ENCODE peak calls at places on chromosomes 6 and 20, in eight cellular contexts. One of them, this sample, is unnamed.

GRCh38 chr20:10469599-10469998 is 34.5 kb downstream of the SLX4IP start:
- DNase-seq in CD8-positive, alpha-beta T cell: peak; percentile 13
- DNase-seq in astrocyte of the spinal cord: peak; percentile 93
- DNase-seq in fibroblast of lung: peak; percentile 77
- DNase-seq in psoas muscle: no peak
- DNase-seq in ovary: no peak
- DNase-seq in cardiac fibroblast: peak; percentile 94
- DNase-seq in HFF-Myc: peak; percentile 67
- DNase-seq in this sample: peak; percentile 93

GRCh38 chr20:8545212-8545611 is 413.1 kb downstream of the PLCB1 start:
- DNase-seq in CD8-positive, alpha-beta T cell: no peak
- DNase-seq in astrocyte of the spinal cord: no peak
- DNase-seq in fibroblast of lung: peak; percentile 73
- DNase-seq in psoas muscle: no peak
- DNase-seq in ovary: no peak
- DNase-seq in cardiac fibroblast: peak; percentile 18
- DNase-seq in HFF-Myc: peak; percentile 72
- DNase-seq in this sample: peak; percentile 49

GRCh38 chr6:149636116-149636515 is 12.4 kb downstream of the KATNA1 start:
- DNase-seq in CD8-positive, alpha-beta T cell: no peak
- DNase-seq in astrocyte of the spinal cord: peak; percentile 28
- DNase-seq in fibroblast of lung: peak; percentile 23
- DNase-seq in psoas muscle: no peak
- DNase-seq in ovary: no peak
- DNase-seq in cardiac fibroblast: peak; percentile 31
- DNase-seq in HFF-Myc: peak; percentile 30
- DNase-seq in this sample: peak; percentile 49

GRCh38 chr6:7819641-7820040 is 90.9 kb downstream of the TXNDC5 start:
- DNase-seq in CD8-positive, alpha-beta T cell: no peak
- DNase-seq in astrocyte of the spinal cord: peak; percentile 16
- DNase-seq in fibroblast of lung: peak; percentile 59
- DNase-seq in psoas muscle: no peak
- DNase-seq in ovary: no peak
- DNase-seq in cardiac fibroblast: peak; percentile 38
- DNase-seq in HFF-Myc: no peak
- DNase-seq in this sample: peak; percentile 59

GRCh38 chr6:38241200-38241599 is 398.5 kb downstream of the BTBD9 start:
- DNase-seq in CD8-positive, alpha-beta T cell: no peak
- DNase-seq in astrocyte of the spinal cord: no peak
- DNase-seq in fibroblast of lung: no peak
- DNase-seq in psoas muscle: no peak
- DNase-seq in ovary: no peak
- DNase-seq in cardiac fibroblast: no peak
- DNase-seq in HFF-Myc: no peak
- DNase-seq in this sample: no peak

GRCh38 chr20:50029697-50030428 is 47.1 kb downstream of the SNAI1 start:
- DNase-seq in CD8-positive, alpha-beta T cell: no peak
- DNase-seq in astrocyte of the spinal cord: peak; percentile 97
- DNase-seq in fibroblast of lung: peak; percentile 97
- DNase-seq in psoas muscle: peak; percentile 77
- DNase-seq in ovary: peak; percentile 46
- DNase-seq in cardiac fibroblast: peak; percentile 97
- DNase-seq in HFF-Myc: no peak
- DNase-seq in this sample: peak; percentile 96

GRCh38 chr6:145214570-145214969 is 520.8 kb downstream of the EPM2A start:
- DNase-seq in CD8-positive, alpha-beta T cell: no peak
- DNase-seq in astrocyte of the spinal cord: peak; percentile 53
- DNase-seq in fibroblast of lung: peak; percentile 17
- DNase-seq in psoas muscle: no peak
- DNase-seq in ovary: no peak
- DNase-seq in cardiac fibroblast: peak; percentile 41
- DNase-seq in HFF-Myc: no peak
- DNase-seq in this sample: peak; percentile 63

GRCh38 chr20:64032706-64033624 is 3.0 kb upstream of the C20orf204 start:
- DNase-seq in CD8-positive, alpha-beta T cell: no peak
- DNase-seq in astrocyte of the spinal cord: no peak
- DNase-seq in fibroblast of lung: no peak
- DNase-seq in psoas muscle: no peak
- DNase-seq in ovary: no peak
- DNase-seq in cardiac fibroblast: no peak
- DNase-seq in HFF-Myc: no peak
- DNase-seq in this sample: no peak

GRCh38 chr20:50288128-50288623 is 97.5 kb downstream of the CEBPB start:
- DNase-seq in CD8-positive, alpha-beta T cell: no peak
- DNase-seq in astrocyte of the spinal cord: no peak
- DNase-seq in fibroblast of lung: no peak
- DNase-seq in psoas muscle: no peak
- DNase-seq in ovary: no peak
- DNase-seq in cardiac fibroblast: no peak
- DNase-seq in HFF-Myc: no peak
- DNase-seq in this sample: no peak

GRCh38 chr6:3786131-3786530 is 34.6 kb upstream of the PXDC1 start:
- DNase-seq in CD8-positive, alpha-beta T cell: no peak
- DNase-seq in astrocyte of the spinal cord: no peak
- DNase-seq in fibroblast of lung: no peak
- DNase-seq in psoas muscle: no peak
- DNase-seq in ovary: no peak
- DNase-seq in cardiac fibroblast: no peak
- DNase-seq in HFF-Myc: no peak
- DNase-seq in this sample: no peak

GRCh38 chr6:150899231-150899630 is 33.7 kb downstream of the MTHFD1L start:
- DNase-seq in CD8-positive, alpha-beta T cell: no peak
- DNase-seq in astrocyte of the spinal cord: no peak
- DNase-seq in fibroblast of lung: peak; percentile 65
- DNase-seq in psoas muscle: no peak
- DNase-seq in ovary: no peak
- DNase-seq in cardiac fibroblast: no peak
- DNase-seq in HFF-Myc: no peak
- DNase-seq in this sample: peak; percentile 60

DNA sequence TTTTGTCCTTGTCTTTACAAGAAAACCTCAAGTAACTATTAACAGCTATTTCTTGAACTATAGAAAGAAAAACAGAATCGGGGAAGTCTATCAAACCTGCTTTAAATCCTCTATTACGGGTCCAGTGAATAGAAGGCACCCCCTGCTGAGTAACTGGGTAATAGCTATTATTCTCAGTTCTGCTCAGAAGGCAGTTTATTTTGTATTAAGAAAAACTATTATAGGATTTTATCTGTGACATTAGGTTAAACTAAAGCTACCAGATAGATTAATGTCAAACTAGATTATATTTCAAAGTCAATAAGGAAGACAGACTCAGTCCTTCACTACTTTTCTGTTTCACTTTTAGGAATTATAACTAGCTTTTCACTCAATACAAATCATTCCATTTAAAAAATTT is 93.7 kb downstream of the DST start:
- DNase-seq in CD8-positive, alpha-beta T cell: no peak
- DNase-seq in astrocyte of the spinal cord: no peak
- DNase-seq in fibroblast of lung: no peak
- DNase-seq in psoas muscle: no peak
- DNase-seq in ovary: no peak
- DNase-seq in cardiac fibroblast: peak; percentile 36
- DNase-seq in HFF-Myc: no peak
- DNase-seq in this sample: peak; percentile 57
- TF ChIP-seq CTCF in CD8-positive, alpha-beta T cell: no peak
- TF ChIP-seq CTCF in astrocyte of the spinal cord: peak; percentile 3
- TF ChIP-seq CTCF in fibroblast of lung: peak; percentile 31
- TF ChIP-seq CTCF in psoas muscle: no peak
- TF ChIP-seq CTCF in ovary: peak; percentile 74
- TF ChIP-seq CTCF in cardiac fibroblast: peak; percentile 23
- TF ChIP-seq CTCF in HFF-Myc: peak; percentile 27
- TF ChIP-seq CTCF in this sample: peak; percentile 51

DNA sequence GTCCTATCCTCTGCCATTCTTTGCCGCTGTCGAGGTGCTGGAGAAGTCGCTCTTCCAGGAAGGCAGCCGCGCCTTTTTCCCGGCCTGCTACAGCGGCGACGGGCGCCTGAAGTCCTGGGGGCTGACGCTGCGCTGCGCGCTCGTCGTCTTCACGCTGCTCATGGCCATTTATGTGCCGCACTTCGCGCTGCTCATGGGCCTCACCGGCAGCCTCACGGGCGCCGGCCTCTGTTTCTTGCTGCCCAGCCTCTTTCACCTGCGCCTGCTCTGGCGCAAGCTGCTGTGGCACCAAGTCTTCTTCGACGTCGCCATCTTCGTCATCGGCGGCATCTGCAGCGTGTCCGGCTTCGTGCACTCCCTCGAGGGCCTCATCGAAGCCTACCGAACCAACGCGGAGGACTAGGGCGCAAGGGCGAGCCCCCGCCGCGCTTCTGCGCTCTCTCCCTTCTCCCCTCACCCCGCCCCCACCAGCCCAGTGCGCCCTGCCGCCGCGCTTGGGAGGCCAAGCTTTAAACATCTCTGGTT is 4.0 kb downstream of the SLC32A1 start:
- DNase-seq in CD8-positive, alpha-beta T cell: no peak
- DNase-seq in astrocyte of the spinal cord: no peak
- DNase-seq in fibroblast of lung: no peak
- DNase-seq in psoas muscle: no peak
- DNase-seq in ovary: no peak
- DNase-seq in cardiac fibroblast: no peak
- DNase-seq in HFF-Myc: no peak
- DNase-seq in this sample: no peak
- H3K4me3 ChIP-seq in CD8-positive, alpha-beta T cell: no peak overlapping the region
- H3K4me3 ChIP-seq in astrocyte of the spinal cord: no peak overlapping the region
- H3K4me3 ChIP-seq in fibroblast of lung: no peak overlapping the region
- H3K4me3 ChIP-seq in psoas muscle: no peak overlapping the region
- H3K4me3 ChIP-seq in ovary: no peak overlapping the region
- H3K4me3 ChIP-seq in cardiac fibroblast: no peak overlapping the region
- H3K4me3 ChIP-seq in HFF-Myc: no peak overlapping the region
- H3K4me3 ChIP-seq in this sample: no peak overlapping the region

GRCh38 chr6:125753937-125754259 is 4.5 kb downstream of the HEY2 start:
- DNase-seq in CD8-positive, alpha-beta T cell: no peak
- DNase-seq in astrocyte of the spinal cord: no peak
- DNase-seq in fibroblast of lung: no peak
- DNase-seq in psoas muscle: no peak
- DNase-seq in ovary: no peak
- DNase-seq in cardiac fibroblast: no peak
- DNase-seq in HFF-Myc: no peak
- DNase-seq in this sample: no peak

GRCh38 chr6:125752773-125753172 is 3.3 kb downstream of the HEY2 start:
- DNase-seq in CD8-positive, alpha-beta T cell: no peak
- DNase-seq in astrocyte of the spinal cord: no peak
- DNase-seq in fibroblast of lung: no peak
- DNase-seq in psoas muscle: no peak
- DNase-seq in ovary: no peak
- DNase-seq in cardiac fibroblast: no peak
- DNase-seq in HFF-Myc: no peak
- DNase-seq in this sample: no peak

GRCh38 chr6:125751334-125751916 is 2.0 kb downstream of the HEY2 start:
- DNase-seq in CD8-positive, alpha-beta T cell: no peak
- DNase-seq in astrocyte of the spinal cord: no peak
- DNase-seq in fibroblast of lung: no peak
- DNase-seq in psoas muscle: no peak
- DNase-seq in ovary: no peak
- DNase-seq in cardiac fibroblast: no peak
- DNase-seq in HFF-Myc: no peak
- DNase-seq in this sample: no peak

GRCh38 chr6:125750692-125751333 is 1.4 kb downstream of the HEY2 start:
- DNase-seq in CD8-positive, alpha-beta T cell: no peak
- DNase-seq in astrocyte of the spinal cord: no peak
- DNase-seq in fibroblast of lung: no peak
- DNase-seq in psoas muscle: no peak
- DNase-seq in ovary: no peak
- DNase-seq in cardiac fibroblast: no peak
- DNase-seq in HFF-Myc: no peak
- DNase-seq in this sample: no peak

DNA sequence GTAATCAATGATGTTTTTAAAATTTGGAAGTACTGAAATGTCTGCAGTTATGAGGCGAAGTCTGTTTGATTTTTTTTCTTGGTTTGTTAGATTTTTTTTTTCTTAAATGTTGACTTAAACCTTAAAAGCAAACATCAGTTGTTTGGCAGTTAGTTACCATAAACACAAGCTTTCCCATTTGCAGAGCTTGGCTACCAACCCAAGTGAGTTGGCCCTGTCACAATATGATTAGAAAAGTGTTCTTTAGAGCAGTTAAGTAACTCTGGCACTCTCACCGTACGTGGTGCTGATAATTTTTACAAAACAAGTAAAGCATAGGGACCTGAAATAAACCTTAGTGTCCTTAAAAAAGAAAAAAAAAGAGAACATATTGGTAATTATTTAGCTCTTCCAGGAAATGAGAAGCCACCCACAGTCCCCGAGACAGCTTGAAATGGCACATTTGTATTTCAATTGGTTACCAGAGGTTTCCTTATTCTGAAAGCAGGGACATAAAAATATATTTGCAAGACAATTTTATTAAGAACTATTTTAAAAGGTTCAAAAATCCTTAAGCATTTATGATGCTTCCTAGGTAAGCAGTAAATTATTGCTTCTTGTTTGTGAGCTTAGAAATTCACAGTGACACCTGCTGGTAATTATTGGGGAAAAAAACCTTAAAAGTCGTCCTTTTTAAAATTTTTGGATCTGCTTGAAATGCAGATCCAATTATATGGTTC is 3.9 kb downstream of the HEY2 start:
- DNase-seq in CD8-positive, alpha-beta T cell: no peak
- DNase-seq in astrocyte of the spinal cord: peak; percentile 56
- DNase-seq in fibroblast of lung: peak; percentile 32
- DNase-seq in psoas muscle: no peak
- DNase-seq in ovary: no peak
- DNase-seq in cardiac fibroblast: peak; percentile 62
- DNase-seq in HFF-Myc: no peak
- DNase-seq in this sample: peak; percentile 72
- TF ChIP-seq CTCF in CD8-positive, alpha-beta T cell: peak; percentile 54
- TF ChIP-seq CTCF in astrocyte of the spinal cord: peak; percentile 20
- TF ChIP-seq CTCF in fibroblast of lung: no peak
- TF ChIP-seq CTCF in psoas muscle: peak; percentile 43
- TF ChIP-seq CTCF in ovary: no peak
- TF ChIP-seq CTCF in cardiac fibroblast: peak; percentile 37
- TF ChIP-seq CTCF in HFF-Myc: no peak
- TF ChIP-seq CTCF in this sample: peak; percentile 38

GRCh38 chr6:32882879-32883250 is 28.9 kb downstream of the PSMB9 start:
- DNase-seq in CD8-positive, alpha-beta T cell: no peak
- DNase-seq in astrocyte of the spinal cord: no peak
- DNase-seq in fibroblast of lung: peak; percentile 59
- DNase-seq in psoas muscle: no peak
- DNase-seq in ovary: no peak
- DNase-seq in cardiac fibroblast: peak; percentile 16
- DNase-seq in HFF-Myc: no peak
- DNase-seq in this sample: peak; percentile 44

GRCh38 chr6:32883789-32884188 is 29.8 kb downstream of the PSMB9 start:
- DNase-seq in CD8-positive, alpha-beta T cell: no peak
- DNase-seq in astrocyte of the spinal cord: no peak
- DNase-seq in fibroblast of lung: peak; percentile 16
- DNase-seq in psoas muscle: peak; percentile 58
- DNase-seq in ovary: no peak
- DNase-seq in cardiac fibroblast: peak; percentile 87
- DNase-seq in HFF-Myc: no peak
- DNase-seq in this sample: peak; percentile 80

GRCh38 chr6:32876603-32877002 is 22.6 kb downstream of the PSMB9 start:
- DNase-seq in CD8-positive, alpha-beta T cell: no peak
- DNase-seq in astrocyte of the spinal cord: no peak
- DNase-seq in fibroblast of lung: no peak
- DNase-seq in psoas muscle: no peak
- DNase-seq in ovary: no peak
- DNase-seq in cardiac fibroblast: no peak
- DNase-seq in HFF-Myc: no peak
- DNase-seq in this sample: no peak

DNA sequence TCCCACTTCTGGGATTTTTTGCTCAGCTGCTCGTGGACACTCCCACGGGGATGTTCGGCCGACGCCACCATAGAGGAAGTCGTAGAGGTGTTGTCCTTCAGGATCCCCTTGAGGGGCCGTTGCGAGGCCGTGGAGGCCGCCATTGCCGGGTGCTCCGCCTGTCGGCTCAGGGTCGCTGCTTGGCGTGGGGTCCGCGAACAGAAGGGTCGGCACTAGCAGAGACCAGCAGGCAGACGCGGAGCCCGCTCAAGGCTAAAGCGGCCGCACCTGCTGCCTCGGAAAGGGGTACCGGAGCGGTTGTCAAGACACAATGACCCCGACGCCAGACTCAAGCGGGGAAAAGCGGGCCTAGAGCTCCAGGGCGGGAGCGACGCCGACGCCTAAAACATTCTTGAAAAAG is 25.7 kb downstream of the PSMB9 start:
- DNase-seq in CD8-positive, alpha-beta T cell: no peak
- DNase-seq in astrocyte of the spinal cord: no peak
- DNase-seq in fibroblast of lung: no peak
- DNase-seq in psoas muscle: peak; percentile 53
- DNase-seq in ovary: no peak
- DNase-seq in cardiac fibroblast: no peak
- DNase-seq in HFF-Myc: no peak
- DNase-seq in this sample: no peak
- H3K4me3 ChIP-seq in CD8-positive, alpha-beta T cell: no peak overlapping the region
- H3K4me3 ChIP-seq in astrocyte of the spinal cord: no peak overlapping the region
- H3K4me3 ChIP-seq in fibroblast of lung: no peak overlapping the region
- H3K4me3 ChIP-seq in psoas muscle: no peak overlapping the region
- H3K4me3 ChIP-seq in ovary: no peak overlapping the region
- H3K4me3 ChIP-seq in cardiac fibroblast: no peak overlapping the region
- H3K4me3 ChIP-seq in HFF-Myc: no peak overlapping the region
- H3K4me3 ChIP-seq in this sample: no peak overlapping the region

This sample was measured in fibroblast of the aortic adventitia.